ENCODE peak calls at places on chromosomes 2 and 18, in six cellular contexts. G is PC-3, N is GM06990, Y is HT1080, M is endodermal cell, C is AG04450. F is an unnamed sample.

GRCh38 chr18:32730620-32731021 is 42.2 kb downstream of the KLHL14 start:
- DNase-seq in N (peak; percentile 32), C (no peak), G (no peak), M (no peak), Y (peak; percentile 35), F (peak; percentile 18)

GRCh38 chr2:1603521-1603920 is 140.8 kb downstream of the PXDN start:
- DNase-seq in M (peak; percentile 41), N (no peak), Y (no peak), C (no peak), G (no peak), F (no peak)

GRCh38 chr2:121532894-121533293 is 2.2 kb downstream of the RNU4ATAC start:
- DNase-seq in Y (no peak), G (peak; percentile 47), C (no peak), M (no peak), N (no peak), F (peak; percentile 79)

GRCh38 chr2:6780765-6781274 is 84.9 kb downstream of the CMPK2 start:
- DNase-seq in N (peak; percentile 27), M (no peak), G (peak; percentile 12), C (no peak), Y (peak; percentile 47), F (no peak)

GRCh38 chr2:74498500-74499268 is 719 bp downstream of the LBX2 start:
- DNase-seq in M (no peak), N (no peak), Y (peak; percentile 24), C (no peak), G (peak; percentile 58), F (peak; percentile 25)

GRCh38 chr2:33015421-33016142 is 68.8 kb downstream of the LTBP1 start:
- DNase-seq in Y (peak; percentile 11), G (peak; percentile 94), C (peak; percentile 36), M (no peak), N (no peak), F (peak; percentile 19)

GRCh38 chr18:55473078-55473477 is 114.9 kb downstream of the TCF4 start:
- DNase-seq in G (no peak), C (no peak), N (no peak), Y (no peak), M (no peak), F (no peak)

GRCh38 chr18:48993586-48993985 is 42.8 kb upstream of the SMAD7 start:
- DNase-seq in G (peak; percentile 13), M (no peak), N (no peak), Y (peak; percentile 21), C (no peak), F (peak; percentile 69)

GRCh38 chr2:120747281-120747680 is 11.6 kb downstream of the GLI2 start:
- DNase-seq in Y (no peak), N (no peak), G (no peak), M (peak; percentile 47), C (no peak), F (no peak)

GRCh38 chr2:235709969-235710879 is 216.4 kb downstream of the AGAP1 start:
- DNase-seq in M (no peak), Y (no peak), C (no peak), N (no peak), G (peak; percentile 9), F (no peak)

GRCh38 chr2:18094277-18094676 is 215.8 kb downstream of the KCNS3 start:
- DNase-seq in G (no peak), N (no peak), Y (no peak), M (no peak), C (no peak), F (no peak)

GRCh38 chr2:32061430-32061829 is 1.9 kb upstream of the SPAST start:
- DNase-seq in Y (no peak), N (no peak), C (no peak), M (no peak), G (no peak), F (no peak)

GRCh38 chr2:88751770-88752169 is 60.3 kb downstream of the RPIA start:
- DNase-seq in N (no peak), Y (no peak), G (no peak), M (no peak), C (no peak), F (no peak)

GRCh38 chr2:223563462-223563861 is 38.7 kb downstream of the SCG2 start:
- DNase-seq in Y (peak; percentile 92), N (no peak), C (peak; percentile 32), M (no peak), G (peak; percentile 96), F (peak; percentile 88)

GRCh38 chr2:237137626-237138323 is 52.1 kb downstream of the COPS8 start:
- DNase-seq in M (no peak), G (no peak), C (no peak), N (no peak), Y (no peak), F (no peak)

GRCh38 chr2:159053186-159054031 is 85.0 kb downstream of the TANC1 start:
- DNase-seq in Y (peak; percentile 72), C (peak; percentile 91), N (no peak), G (no peak), M (no peak), F (no peak)

GRCh38 chr2:55482186-55482945 is 37.2 kb upstream of the CFAP36 start:
- DNase-seq in Y (peak; percentile 82), M (no peak), G (no peak), C (no peak), N (no peak), F (no peak)

GRCh38 chr2:22055784-22056620 is 932.2 kb downstream of the TDRD15 start:
- DNase-seq in N (no peak), M (no peak), G (no peak), Y (no peak), C (no peak), F (no peak)

GRCh38 chr2:10080536-10081304 is 509 bp upstream of the CYS1 start:
- DNase-seq in M (peak; percentile 65), G (no peak), Y (no peak), C (no peak), N (peak; percentile 80), F (no peak)

GRCh38 chr2:175627405-175627804 is 374.7 kb downstream of the LNPK start:
- DNase-seq in G (no peak), C (no peak), N (no peak), M (no peak), Y (no peak), F (no peak)

GRCh38 chr2:28658369-28658768 is 93.3 kb upstream of the PPP1CB start:
- DNase-seq in Y (peak; percentile 67), M (no peak), C (no peak), N (no peak), G (peak; percentile 62), F (peak; percentile 46)

GRCh38 chr18:8996771-8997432 is 105.6 kb upstream of the NDUFV2 start:
- DNase-seq in Y (no peak), N (no peak), G (no peak), C (no peak), M (no peak), F (no peak)

GRCh38 chr2:219537657-219538487 is 5.7 kb downstream of the CHPF start:
- DNase-seq in C (no peak), N (no peak), M (peak; percentile 79), G (no peak), Y (no peak), F (peak; percentile 44)

GRCh38 chr18:28065031-28065792 is 111.7 kb downstream of the CDH2 start:
- DNase-seq in N (no peak), M (no peak), C (peak; percentile 56), Y (peak; percentile 88), G (peak; percentile 54), F (peak; percentile 47)

GRCh38 chr18:45793295-45793965 is 32.0 kb upstream of the SIGLEC15 start:
- DNase-seq in N (no peak), C (peak; percentile 79), M (no peak), Y (peak; percentile 97), G (peak; percentile 91), F (peak; percentile 99)

F was measured in mammary epithelial cell.